ENCODE peak calls at places on chromosomes 7 and 10, in eight cellular contexts. One of them, this sample, is unnamed.

GRCh38 chr10:73079779-73080178 is 16.9 kb downstream of the P4HA1 start:
- DNase-seq in fibroblast of pulmonary artery: no peak
- DNase-seq in tibial nerve: no peak
- DNase-seq in CMK: no peak
- DNase-seq in MM.1S: no peak
- DNase-seq in kidney epithelial cell: no peak
- DNase-seq in COR-L47: no peak
- DNase-seq in ACHN: no peak
- DNase-seq in this sample: no peak

GRCh38 chr10:459743-460142 is 229.7 kb downstream of the DIP2C start:
- DNase-seq in kidney epithelial cell: no peak
- DNase-seq in fibroblast of pulmonary artery: no peak
- DNase-seq in CMK: no peak
- DNase-seq in COR-L47: no peak
- DNase-seq in tibial nerve: no peak
- DNase-seq in MM.1S: no peak
- DNase-seq in ACHN: no peak
- DNase-seq in this sample: no peak

GRCh38 chr7:79789584-79790345 is 336.3 kb upstream of the MAGI2 start:
- DNase-seq in ACHN: no peak
- DNase-seq in kidney epithelial cell: no peak
- DNase-seq in CMK: no peak
- DNase-seq in fibroblast of pulmonary artery: peak; percentile 82
- DNase-seq in MM.1S: no peak
- DNase-seq in tibial nerve: no peak
- DNase-seq in COR-L47: no peak
- DNase-seq in this sample: no peak

GRCh38 chr7:42082144-42082543 is 154.9 kb downstream of the GLI3 start:
- DNase-seq in fibroblast of pulmonary artery: peak; percentile 51
- DNase-seq in CMK: no peak
- DNase-seq in ACHN: peak; percentile 71
- DNase-seq in MM.1S: no peak
- DNase-seq in kidney epithelial cell: peak; percentile 49
- DNase-seq in tibial nerve: no peak
- DNase-seq in COR-L47: no peak
- DNase-seq in this sample: no peak

GRCh38 chr7:52273685-52274610 is 761.5 kb upstream of the POM121L12 start:
- DNase-seq in CMK: no peak
- DNase-seq in ACHN: no peak
- DNase-seq in kidney epithelial cell: no peak
- DNase-seq in COR-L47: no peak
- DNase-seq in tibial nerve: no peak
- DNase-seq in MM.1S: no peak
- DNase-seq in fibroblast of pulmonary artery: peak; percentile 7
- DNase-seq in this sample: peak; percentile 54

GRCh38 chr10:3906511-3907111 is 121.6 kb upstream of the KLF6 start:
- DNase-seq in ACHN: no peak
- DNase-seq in COR-L47: no peak
- DNase-seq in MM.1S: no peak
- DNase-seq in fibroblast of pulmonary artery: no peak
- DNase-seq in CMK: no peak
- DNase-seq in kidney epithelial cell: no peak
- DNase-seq in tibial nerve: no peak
- DNase-seq in this sample: no peak

GRCh38 chr7:130902755-130903357 is 168.8 kb upstream of the KLF14 start:
- DNase-seq in fibroblast of pulmonary artery: no peak
- DNase-seq in kidney epithelial cell: no peak
- DNase-seq in CMK: no peak
- DNase-seq in COR-L47: no peak
- DNase-seq in tibial nerve: no peak
- DNase-seq in ACHN: no peak
- DNase-seq in MM.1S: no peak
- DNase-seq in this sample: peak; percentile 9

GRCh38 chr7:84144935-84145334 is 49.7 kb downstream of the SEMA3A start:
- DNase-seq in tibial nerve: no peak
- DNase-seq in kidney epithelial cell: no peak
- DNase-seq in CMK: no peak
- DNase-seq in fibroblast of pulmonary artery: no peak
- DNase-seq in ACHN: no peak
- DNase-seq in COR-L47: no peak
- DNase-seq in MM.1S: no peak
- DNase-seq in this sample: no peak

GRCh38 chr10:56370217-56371113 is 9.4 kb upstream of the ZWINT start:
- DNase-seq in COR-L47: no peak
- DNase-seq in fibroblast of pulmonary artery: peak; percentile 9
- DNase-seq in tibial nerve: no peak
- DNase-seq in ACHN: peak; percentile 19
- DNase-seq in CMK: peak; percentile 15
- DNase-seq in MM.1S: no peak
- DNase-seq in kidney epithelial cell: no peak
- DNase-seq in this sample: no peak

GRCh38 chr10:79263951-79264350 is 83.3 kb upstream of the PPIF start:
- DNase-seq in MM.1S: no peak
- DNase-seq in ACHN: no peak
- DNase-seq in fibroblast of pulmonary artery: no peak
- DNase-seq in COR-L47: no peak
- DNase-seq in kidney epithelial cell: no peak
- DNase-seq in CMK: no peak
- DNase-seq in tibial nerve: no peak
- DNase-seq in this sample: no peak

GRCh38 chr7:45402480-45403218 is 171.5 kb upstream of the ADCY1 start:
- DNase-seq in COR-L47: no peak
- DNase-seq in tibial nerve: no peak
- DNase-seq in kidney epithelial cell: peak; percentile 34
- DNase-seq in fibroblast of pulmonary artery: peak; percentile 31
- DNase-seq in ACHN: no peak
- DNase-seq in CMK: no peak
- DNase-seq in MM.1S: peak; percentile 23
- DNase-seq in this sample: peak; percentile 1

GRCh38 chr7:85719981-85720963 is 533.4 kb upstream of the SEMA3D start:
- DNase-seq in ACHN: peak; percentile 54
- DNase-seq in fibroblast of pulmonary artery: peak; percentile 90
- DNase-seq in tibial nerve: no peak
- DNase-seq in COR-L47: no peak
- DNase-seq in kidney epithelial cell: peak; percentile 37
- DNase-seq in CMK: no peak
- DNase-seq in MM.1S: no peak
- DNase-seq in this sample: no peak

GRCh38 chr10:125132331-125132730 is 28.0 kb downstream of the CTBP2 start:
- DNase-seq in CMK: no peak
- DNase-seq in COR-L47: no peak
- DNase-seq in fibroblast of pulmonary artery: no peak
- DNase-seq in ACHN: no peak
- DNase-seq in kidney epithelial cell: no peak
- DNase-seq in tibial nerve: no peak
- DNase-seq in MM.1S: no peak
- DNase-seq in this sample: no peak

GRCh38 chr7:69457912-69458491 is 140.3 kb upstream of the AUTS2 start:
- DNase-seq in MM.1S: no peak
- DNase-seq in CMK: no peak
- DNase-seq in fibroblast of pulmonary artery: peak; percentile 4
- DNase-seq in kidney epithelial cell: no peak
- DNase-seq in ACHN: no peak
- DNase-seq in tibial nerve: no peak
- DNase-seq in COR-L47: peak; percentile 80
- DNase-seq in this sample: peak; percentile 52

GRCh38 chr7:80078159-80078731 is 56.4 kb upstream of the GNAI1 start:
- DNase-seq in CMK: no peak
- DNase-seq in tibial nerve: no peak
- DNase-seq in ACHN: peak; percentile 43
- DNase-seq in fibroblast of pulmonary artery: peak; percentile 36
- DNase-seq in MM.1S: peak; percentile 26
- DNase-seq in kidney epithelial cell: no peak
- DNase-seq in COR-L47: peak; percentile 7
- DNase-seq in this sample: no peak

GRCh38 chr10:113326160-113327111 is 226.4 kb upstream of the HABP2 start:
- DNase-seq in fibroblast of pulmonary artery: peak; percentile 60
- DNase-seq in kidney epithelial cell: peak; percentile 66
- DNase-seq in CMK: no peak
- DNase-seq in MM.1S: no peak
- DNase-seq in tibial nerve: peak; percentile 40
- DNase-seq in ACHN: peak; percentile 90
- DNase-seq in COR-L47: no peak
- DNase-seq in this sample: peak; percentile 54

GRCh38 chr7:121406-121805 is 71.0 kb upstream of the FAM20C start:
- DNase-seq in tibial nerve: no peak
- DNase-seq in MM.1S: no peak
- DNase-seq in ACHN: no peak
- DNase-seq in kidney epithelial cell: no peak
- DNase-seq in fibroblast of pulmonary artery: no peak
- DNase-seq in COR-L47: no peak
- DNase-seq in CMK: no peak
- DNase-seq in this sample: peak; percentile 36

GRCh38 chr7:35630024-35630423 is 64.9 kb downstream of the HERPUD2 start:
- DNase-seq in kidney epithelial cell: no peak
- DNase-seq in tibial nerve: no peak
- DNase-seq in MM.1S: no peak
- DNase-seq in fibroblast of pulmonary artery: no peak
- DNase-seq in CMK: no peak
- DNase-seq in ACHN: no peak
- DNase-seq in COR-L47: no peak
- DNase-seq in this sample: no peak

GRCh38 chr10:103273026-103273425 is 3.9 kb upstream of the INA start:
- DNase-seq in COR-L47: no peak
- DNase-seq in CMK: no peak
- DNase-seq in kidney epithelial cell: peak; percentile 93
- DNase-seq in tibial nerve: no peak
- DNase-seq in ACHN: peak; percentile 97
- DNase-seq in fibroblast of pulmonary artery: peak; percentile 93
- DNase-seq in MM.1S: no peak
- DNase-seq in this sample: no peak

This sample was measured in ecto neural progenitor cell.